ENCODE peak calls at places on chromosomes 2 and 18, in four cellular contexts. E is left lung, F is GM06990, C is heart left ventricle. X is an unnamed sample.

GRCh38 chr2:213151437-213152064 is at the start of gene IKZF2:
- DNase-seq in C (peak; percentile 85), F (peak; percentile 99), E (peak; percentile 93), X (peak; percentile 85)

GRCh38 chr2:3062476-3063260 is 314.9 kb downstream of the EIPR1 start:
- DNase-seq in C (no peak), F (no peak), E (no peak), X (no peak)

GRCh38 chr2:218658671-218659257 is 659 bp downstream of the ZNF142 start:
- DNase-seq in E (no peak), F (peak; percentile 73), C (no peak), X (peak; percentile 34)

GRCh38 chr18:79949571-79950439 is 1.6 kb downstream of the SLC66A2 start:
- DNase-seq in F (peak; percentile 44), C (peak; percentile 61), E (peak; percentile 87), X (no peak)

GRCh38 chr2:241532733-241533601 is 24.6 kb upstream of the STK25 start:
- DNase-seq in C (no peak), F (no peak), E (no peak), X (no peak)

GRCh38 chr2:175318542-175318941 is 137.0 kb upstream of the ATP5MC3 start:
- DNase-seq in C (no peak), E (no peak), F (no peak), X (no peak)

GRCh38 chr2:88738271-88738670 is 46.8 kb downstream of the RPIA start:
- DNase-seq in E (no peak), C (no peak), F (no peak), X (no peak)

GRCh38 chr18:62796216-62796621 is 80.9 kb downstream of the PHLPP1 start:
- DNase-seq in F (no peak), C (no peak), E (no peak), X (no peak)

GRCh38 chr18:58412844-58413666 is 215.8 kb downstream of the ALPK2 start:
- DNase-seq in F (no peak), C (no peak), E (no peak), X (no peak)

GRCh38 chr18:31685097-31686082 is 1.0 kb upstream of the B4GALT6 start:
- DNase-seq in F (peak; percentile 93), E (peak; percentile 91), C (peak; percentile 71), X (peak; percentile 48)

GRCh38 chr2:168156661-168157060 is 90.7 kb downstream of the STK39 start:
- DNase-seq in C (peak; percentile 53), E (no peak), F (no peak), X (no peak)

GRCh38 chr2:109433926-109434325 is 179.8 kb downstream of the SEPTIN10 start:
- DNase-seq in E (no peak), C (no peak), F (no peak), X (no peak)

GRCh38 chr2:54555318-54555837 is 99.3 kb downstream of the SPTBN1 start:
- DNase-seq in F (no peak), E (no peak), C (no peak), X (no peak)

GRCh38 chr2:172408143-172408766 is 19.1 kb upstream of the ITGA6 start:
- DNase-seq in F (no peak), E (no peak), C (no peak), X (no peak)

GRCh38 chr2:74104839-74105238 is 42.9 kb downstream of the BOLA3 start:
- DNase-seq in F (no peak), E (no peak), C (no peak), X (no peak)
- TF ChIP-seq CTCF in F (peak; percentile 2), E (no peak), C (no peak), X (no peak)

GRCh38 chr2:65845442-65846182 is 413.2 kb upstream of the SPRED2 start:
- DNase-seq in F (no peak), C (no peak), E (no peak), X (no peak)

GRCh38 chr2:65842104-65842503 is 409.7 kb upstream of the SPRED2 start:
- DNase-seq in C (no peak), F (no peak), E (no peak), X (no peak)

GRCh38 chr2:65850695-65851094 is 418.3 kb upstream of the SPRED2 start:
- DNase-seq in E (no peak), C (no peak), F (no peak), X (no peak)

GRCh38 chr2:65846984-65847383 is 414.6 kb upstream of the SPRED2 start:
- DNase-seq in C (no peak), F (no peak), E (no peak), X (no peak)
- H3K4me3 ChIP-seq in C (no peak overlapping the region), F (no peak overlapping the region), E (no peak overlapping the region), X (no peak overlapping the region)

DNA sequence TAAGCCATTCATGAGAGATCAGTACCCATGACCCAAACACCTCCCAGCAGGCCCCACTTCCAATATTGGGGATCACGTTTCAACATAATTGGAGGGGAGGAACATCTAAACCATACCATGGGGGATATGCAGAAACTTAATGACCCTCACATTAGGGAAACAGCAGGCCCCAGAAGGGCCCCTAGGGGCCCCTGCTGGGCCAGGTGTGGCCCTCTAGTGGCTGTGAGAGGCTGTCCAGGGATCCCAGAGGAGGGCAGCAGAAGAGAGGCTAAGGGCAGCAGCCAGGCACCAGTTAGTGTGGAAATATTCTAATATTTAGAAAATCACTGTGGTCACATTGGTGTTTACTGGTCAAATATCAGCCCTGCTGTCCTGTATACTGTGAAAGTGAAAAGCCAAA is 49.3 kb upstream of the ANKRD44 start:
- DNase-seq in C (no peak), F (no peak), E (no peak), X (no peak)
- TF ChIP-seq CTCF in C (no peak), F (peak; percentile 47), E (no peak), X (peak; percentile 56)

DNA sequence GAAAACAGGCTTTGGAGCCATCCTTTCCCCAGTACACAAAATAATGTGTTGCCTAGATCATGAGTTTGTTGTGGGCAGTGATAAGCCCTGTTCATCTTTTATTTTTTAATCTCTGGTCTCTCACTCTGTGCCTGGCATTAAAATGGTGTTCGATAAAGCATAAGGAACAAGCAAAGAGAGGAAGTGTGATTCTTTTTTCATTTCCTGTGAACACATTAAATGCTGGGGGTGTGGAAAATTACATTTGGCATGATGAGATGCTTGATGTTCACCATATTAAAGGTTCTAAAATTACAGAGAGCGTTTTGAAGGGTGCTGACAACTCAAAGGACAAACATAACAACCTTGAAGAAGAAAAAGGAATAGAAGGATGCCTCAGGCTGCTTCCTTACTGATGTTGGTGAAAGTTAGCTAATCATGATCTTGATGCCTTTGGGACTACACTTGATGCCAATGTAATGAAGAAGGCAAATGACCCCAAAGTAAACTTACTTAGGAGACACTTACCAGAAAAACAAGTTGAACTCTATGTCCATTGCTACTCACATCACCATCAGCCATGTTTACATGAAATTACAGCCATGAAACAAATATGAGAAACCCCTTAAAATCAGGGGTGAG is 33.0 kb downstream of the TMEFF2 start:
- DNase-seq in E (no peak), F (no peak), C (no peak), X (no peak)
- H3K4me3 ChIP-seq in E (no peak overlapping the region), F (no peak overlapping the region), C (no peak overlapping the region), X (no peak overlapping the region)

GRCh38 chr18:3972291-3972985 is 482.7 kb downstream of the DLGAP1 start:
- DNase-seq in E (no peak), C (no peak), F (no peak), X (no peak)

GRCh38 chr18:3973191-3973590 is 481.9 kb downstream of the DLGAP1 start:
- DNase-seq in E (no peak), C (no peak), F (no peak), X (no peak)

GRCh38 chr18:3966246-3966984 is 488.7 kb downstream of the DLGAP1 start:
- DNase-seq in C (no peak), E (no peak), F (no peak), X (no peak)

GRCh38 chr18:3966985-3967856 is 487.9 kb downstream of the DLGAP1 start:
- DNase-seq in E (no peak), C (peak; percentile 58), F (no peak), X (no peak)

GRCh38 chr18:3970929-3971328 is 484.2 kb downstream of the DLGAP1 start:
- DNase-seq in C (no peak), F (no peak), E (no peak), X (no peak)
- TF ChIP-seq CTCF in C (no peak), F (peak; percentile 23), E (no peak), X (no peak)

GRCh38 chr18:4573735-4574134 is 118.6 kb upstream of the DLGAP1 start:
- DNase-seq in F (no peak), E (no peak), C (no peak), X (no peak)
- H3K4me3 ChIP-seq in F (no peak overlapping the region), E (no peak overlapping the region), C (no peak overlapping the region), X (no peak overlapping the region)

GRCh38 chr2:232757905-232758304 is 18.5 kb downstream of the KCNJ13 start:
- DNase-seq in E (no peak), F (no peak), C (no peak), X (no peak)

GRCh38 chr2:232761301-232761907 is 15.0 kb downstream of the KCNJ13 start:
- DNase-seq in E (no peak), F (no peak), C (no peak), X (no peak)
- TF ChIP-seq CTCF in E (no peak), F (peak; percentile 56), C (no peak), X (peak; percentile 45)

GRCh38 chr2:196162586-196163180 is 8.7 kb downstream of the STK17B start:
- DNase-seq in F (no peak), C (no peak), E (no peak), X (no peak)

GRCh38 chr2:196160966-196161365 is 10.4 kb downstream of the STK17B start:
- DNase-seq in C (no peak), F (no peak), E (no peak), X (no peak)

GRCh38 chr2:196155597-196155996 is 15.8 kb downstream of the STK17B start:
- DNase-seq in E (no peak), F (no peak), C (no peak), X (no peak)

GRCh38 chr2:196160101-196160500 is 11.3 kb downstream of the STK17B start:
- DNase-seq in E (no peak), F (peak; percentile 79), C (peak; percentile 46), X (peak; percentile 78)

DNA sequence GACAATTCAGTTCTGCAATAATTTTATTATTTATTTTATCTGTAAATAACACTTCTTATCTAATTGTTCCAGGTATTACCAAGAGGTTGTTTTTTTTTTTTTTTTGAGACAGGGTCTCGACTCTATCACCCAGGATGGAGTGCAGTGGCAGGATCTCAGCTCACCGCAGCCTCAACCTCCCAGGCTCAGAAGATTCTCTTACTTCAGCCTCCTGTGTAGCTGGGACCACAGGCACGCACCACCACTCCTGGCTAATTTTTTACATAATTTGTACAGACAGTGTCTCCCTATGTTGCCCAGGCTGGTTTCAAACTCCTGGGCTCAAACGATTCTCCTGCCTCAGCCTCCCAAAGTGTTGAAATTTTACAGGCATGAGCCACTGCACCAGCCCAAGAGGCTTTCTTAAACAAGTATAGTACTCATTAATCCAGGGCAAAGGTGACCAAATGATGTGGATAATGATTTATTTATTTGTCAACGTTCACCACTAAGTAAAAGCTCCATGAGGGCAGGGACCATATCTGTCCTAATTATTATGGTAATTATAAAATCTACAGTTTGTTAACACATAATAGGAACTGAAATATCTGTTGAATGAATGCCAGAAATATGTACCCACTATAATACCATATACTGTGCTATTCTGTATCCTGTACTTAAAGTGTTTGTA is 12.0 kb downstream of the STK17B start:
- DNase-seq in E (no peak), C (no peak), F (no peak), X (no peak)
- H3K4me3 ChIP-seq in E (no peak overlapping the region), C (no peak overlapping the region), F (peak overlapping the region; percentile 4), X (no peak overlapping the region)